ENCODE peak calls at places on chromosomes 3 and 15, in seven cellular contexts. H, L, I, X, J, D and Z are unnamed samples.

GRCh38 chr3:136960838-136961836 is 3.4 kb downstream of the IL20RB start:
- DNase-seq in H (no peak), L (no peak), I (no peak), X (no peak), J (peak), D (no peak), Z (peak)

GRCh38 chr3:87615506-87615905 is 339.1 kb upstream of the POU1F1 start:
- DNase-seq in H (no peak), L (no peak), I (no peak), X (no peak), J (no peak), D (no peak), Z (no peak)

GRCh38 chr3:40845447-40845846 is 320.7 kb downstream of the ZNF621 start:
- DNase-seq in H (no peak), L (no peak), I (no peak), X (no peak), J (no peak), D (no peak), Z (no peak)

GRCh38 chr15:70474682-70475438 is 288.5 kb downstream of the UACA start:
- DNase-seq in H (no peak), L (peak), I (peak), X (peak), J (peak), D (peak), Z (peak)

GRCh38 chr3:24843955-24844354 is 349.3 kb upstream of the THRB start:
- DNase-seq in H (no peak), L (no peak), I (no peak), X (no peak), J (no peak), D (no peak), Z (no peak)

GRCh38 chr15:89492111-89492641 is 4.2 kb downstream of the RHCG start:
- DNase-seq in H (peak), L (no peak), I (no peak), X (no peak), J (no peak), D (no peak), Z (no peak)

GRCh38 chr3:72860053-72860452 is 11.8 kb upstream of the SHQ1 start:
- DNase-seq in H (no peak), L (no peak), I (no peak), X (no peak), J (no peak), D (no peak), Z (no peak)

GRCh38 chr15:25763206-25763880 is 99.8 kb downstream of the ATP10A start:
- DNase-seq in H (no peak), L (no peak), I (no peak), X (peak), J (no peak), D (no peak), Z (peak)

GRCh38 chr3:69294014-69294771 is 91.7 kb downstream of the FRMD4B start:
- DNase-seq in H (no peak), L (no peak), I (peak), X (no peak), J (peak), D (no peak), Z (peak)

DNA sequence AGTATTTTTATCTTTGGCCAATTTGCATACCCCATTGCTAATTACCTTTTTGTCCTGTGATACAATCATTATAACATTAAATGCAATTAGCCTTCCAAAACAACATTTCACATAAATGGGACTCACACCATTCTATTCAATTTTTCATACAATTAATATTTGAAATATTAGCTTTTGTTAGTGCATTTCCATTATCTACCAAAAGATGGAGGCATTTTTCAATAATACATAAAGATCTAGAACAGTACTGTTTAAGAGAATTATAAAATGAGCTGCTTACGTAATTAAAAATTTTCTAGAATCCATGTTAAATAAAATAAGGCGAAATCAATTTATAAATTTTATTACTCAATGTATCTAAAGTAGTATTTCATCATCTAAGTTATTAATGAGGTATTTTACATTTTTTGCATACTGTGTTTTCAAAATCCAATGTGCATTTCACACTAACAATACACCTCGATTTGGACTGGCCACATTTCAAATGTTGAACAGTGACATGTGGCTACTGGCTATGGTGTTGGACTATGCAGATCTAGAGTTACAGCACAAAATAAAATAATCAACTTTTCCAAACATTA is 74.3 kb downstream of the TJP1 start:
- DNase-seq in H (no peak), L (no peak), I (no peak), X (peak), J (no peak), D (peak), Z (peak)
- TF ChIP-seq CTCF in H (peak), L (peak), I (peak), X (peak), J (no peak), D (peak), Z (peak)

GRCh38 chr15:93060336-93061248 is 28.4 kb downstream of the RGMA start:
- DNase-seq in H (no peak), L (no peak), I (no peak), X (no peak), J (no peak), D (no peak), Z (no peak)

GRCh38 chr15:93063796-93064690 is 25.0 kb downstream of the RGMA start:
- DNase-seq in H (no peak), L (no peak), I (no peak), X (no peak), J (no peak), D (no peak), Z (no peak)

GRCh38 chr15:93066103-93066725 is 22.8 kb downstream of the RGMA start:
- DNase-seq in H (no peak), L (no peak), I (no peak), X (no peak), J (peak), D (no peak), Z (no peak)

GRCh38 chr15:93065641-93066045 is 23.4 kb downstream of the RGMA start:
- DNase-seq in H (no peak), L (no peak), I (no peak), X (no peak), J (no peak), D (no peak), Z (no peak)

DNA sequence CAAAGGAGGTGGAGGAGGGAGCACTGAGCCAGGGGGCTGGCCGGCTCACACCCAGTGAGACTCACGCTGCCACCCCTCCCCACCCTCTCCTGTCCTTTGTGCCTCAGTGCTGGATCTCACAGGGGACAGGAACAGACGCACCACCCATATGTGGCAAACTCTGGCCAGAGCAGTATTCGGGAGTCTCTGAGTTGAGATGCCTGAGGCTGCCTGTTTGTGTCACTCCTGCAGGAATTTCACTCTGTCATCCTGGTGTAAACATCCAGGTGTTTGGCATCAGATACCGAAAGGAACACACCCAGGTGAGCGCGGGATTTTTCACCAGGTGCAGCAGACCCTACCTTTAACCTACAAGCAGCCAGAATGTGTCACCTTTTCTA is 25.7 kb downstream of the RGMA start:
- DNase-seq in H (no peak), L (no peak), I (no peak), X (no peak), J (no peak), D (no peak), Z (no peak)
- TF ChIP-seq CTCF in H (no peak), L (no peak), I (no peak), X (no peak), J (no peak), D (no peak), Z (no peak)

GRCh38 chr3:65569845-65570405 is 468.8 kb downstream of the MAGI1 start:
- DNase-seq in H (no peak), L (no peak), I (no peak), X (no peak), J (no peak), D (no peak), Z (no peak)
- TF ChIP-seq CTCF in H (peak), L (no peak), I (peak), X (peak), J (no peak), D (no peak), Z (peak)

DNA sequence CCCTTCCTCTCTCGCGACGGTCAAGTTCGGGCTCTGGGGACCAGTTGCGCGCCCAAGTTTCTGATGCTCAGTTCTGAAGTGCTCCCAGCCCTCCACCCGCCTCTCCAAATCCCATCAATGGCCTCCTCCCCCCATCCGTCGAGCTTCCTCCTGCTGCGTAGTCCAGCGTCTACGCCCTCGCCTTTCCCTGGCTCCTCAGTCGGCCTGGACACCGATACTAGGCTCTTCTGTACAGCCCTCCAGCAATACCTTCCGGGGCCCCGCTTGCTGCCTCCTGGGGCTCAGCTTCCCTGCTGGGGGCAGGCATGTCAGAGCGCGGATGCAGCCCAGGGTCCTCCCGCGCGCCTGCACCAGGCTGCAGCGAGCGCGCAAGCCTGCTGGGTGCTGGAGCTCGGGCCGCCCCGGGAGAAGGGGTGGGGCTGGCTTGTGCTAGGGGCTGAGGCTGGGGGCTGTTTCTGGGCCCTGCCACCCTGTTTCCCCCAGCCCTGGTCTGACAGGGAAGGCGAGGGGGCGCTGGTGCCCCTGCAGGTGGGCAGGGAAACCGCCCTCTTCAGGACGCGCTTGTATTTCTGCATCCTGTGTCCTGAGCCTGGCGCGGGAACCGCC is 353.3 kb upstream of the SUCLG2 start:
- DNase-seq in H (peak), L (no peak), I (no peak), X (no peak), J (no peak), D (no peak), Z (no peak)
- TF ChIP-seq CTCF in H (peak), L (no peak), I (no peak), X (no peak), J (no peak), D (no peak), Z (no peak)

GRCh38 chr3:37867144-37867543 is 5.5 kb downstream of the CTDSPL start:
- DNase-seq in H (no peak), L (no peak), I (no peak), X (no peak), J (no peak), D (no peak), Z (no peak)

GRCh38 chr3:37876279-37876678 is 14.6 kb downstream of the CTDSPL start:
- DNase-seq in H (no peak), L (no peak), I (no peak), X (no peak), J (no peak), D (no peak), Z (no peak)

GRCh38 chr3:37871858-37872257 is 10.2 kb downstream of the CTDSPL start:
- DNase-seq in H (no peak), L (no peak), I (no peak), X (no peak), J (no peak), D (no peak), Z (no peak)

GRCh38 chr3:37872413-37873160 is 10.9 kb downstream of the CTDSPL start:
- DNase-seq in H (no peak), L (no peak), I (peak), X (no peak), J (no peak), D (no peak), Z (peak)
- TF ChIP-seq CTCF in H (no peak), L (no peak), I (no peak), X (no peak), J (no peak), D (no peak), Z (no peak)

GRCh38 chr15:83747050-83747717 is 93.3 kb downstream of the ADAMTSL3 start:
- DNase-seq in H (no peak), L (peak), I (peak), X (peak), J (peak), D (no peak), Z (peak)
- TF ChIP-seq CTCF in H (no peak), L (peak), I (peak), X (no peak), J (peak), D (no peak), Z (peak)

GRCh38 chr3:66858656-66859381 is 139.3 kb upstream of the KBTBD8 start:
- DNase-seq in H (peak), L (no peak), I (no peak), X (no peak), J (no peak), D (no peak), Z (no peak)
- TF ChIP-seq CTCF in H (peak), L (no peak), I (peak), X (peak), J (no peak), D (no peak), Z (no peak)

GRCh38 chr15:44195151-44195740 is at the start of gene FRMD5:
- DNase-seq in H (peak), L (peak), I (peak), X (peak), J (peak), D (peak), Z (peak)
- TF ChIP-seq CTCF in H (peak), L (no peak), I (peak), X (peak), J (peak), D (peak), Z (peak)

GRCh38 chr3:129353589-129353941 is 74.9 kb downstream of the EFCAB12 start:
- DNase-seq in H (no peak), L (no peak), I (no peak), X (no peak), J (no peak), D (no peak), Z (no peak)

GRCh38 chr3:129349791-129350190 is 71.1 kb downstream of the HMCES start:
- DNase-seq in H (no peak), L (no peak), I (no peak), X (no peak), J (no peak), D (no peak), Z (no peak)

GRCh38 chr3:129348734-129349133 is 70.1 kb downstream of the HMCES start:
- DNase-seq in H (no peak), L (no peak), I (no peak), X (no peak), J (no peak), D (no peak), Z (no peak)

GRCh38 chr3:129352650-129353588 is 74.2 kb downstream of the HMCES start:
- DNase-seq in H (no peak), L (no peak), I (no peak), X (no peak), J (no peak), D (peak), Z (no peak)

GRCh38 chr3:129352045-129352444 is 73.4 kb downstream of the HMCES start:
- DNase-seq in H (no peak), L (no peak), I (no peak), X (no peak), J (no peak), D (no peak), Z (no peak)
- TF ChIP-seq CTCF in H (peak), L (no peak), I (peak), X (no peak), J (no peak), D (no peak), Z (peak)